ENCODE peak calls at places on chromosomes 16 and 17, in five cellular contexts. N is brain microvascular endothelial cell, G is adrenal gland, D is mammary epithelial cell, F is PC-9. H is an unnamed sample.

GRCh38 chr17:70810609-70811008 is 641.3 kb downstream of the KCNJ2 start:
- DNase-seq in G (no peak), F (no peak), N (no peak), D (no peak), H (no peak)

GRCh38 chr17:30347488-30347887 is 13.6 kb upstream of the TMIGD1 start:
- DNase-seq in F (no peak), N (no peak), G (no peak), D (no peak), H (no peak)

GRCh38 chr17:65559802-65560627 is 1.4 kb downstream of the AXIN2 start:
- DNase-seq in F (no peak), G (no peak), D (no peak), N (no peak), H (no peak)

GRCh38 chr17:61657338-61657737 is 66.3 kb upstream of the NACA2 start:
- DNase-seq in D (no peak), N (no peak), G (no peak), F (no peak), H (no peak)

GRCh38 chr16:65202461-65202860 is 80.6 kb upstream of the CDH11 start:
- DNase-seq in N (no peak), F (no peak), G (no peak), D (no peak), H (peak; percentile 64)

GRCh38 chr17:43579570-43580140 is 33.5 kb upstream of the ETV4 start:
- DNase-seq in N (peak; percentile 66), D (peak; percentile 91), G (no peak), F (peak; percentile 58), H (peak; percentile 97)

GRCh38 chr17:38702900-38703741 is 2.0 kb upstream of the MLLT6 start:
- DNase-seq in G (peak; percentile 37), D (no peak), N (no peak), F (no peak), H (no peak)

GRCh38 chr16:73298562-73298961 is 250.6 kb upstream of the ZFHX3 start:
- DNase-seq in D (no peak), F (no peak), N (peak; percentile 87), G (no peak), H (no peak)

GRCh38 chr16:65229191-65229662 is 107.4 kb upstream of the CDH11 start:
- DNase-seq in F (no peak), G (no peak), N (no peak), D (no peak), H (peak; percentile 29)

GRCh38 chr16:31386157-31386984 is 6.8 kb upstream of the ITGAD start:
- DNase-seq in G (no peak), F (peak; percentile 65), D (peak; percentile 89), N (peak; percentile 42), H (peak; percentile 44)

GRCh38 chr17:9057310-9057709 is 36.0 kb downstream of the NTN1 start:
- DNase-seq in G (no peak), D (no peak), F (no peak), N (no peak), H (no peak)

GRCh38 chr17:39598635-39599005 is 9.1 kb downstream of the NEUROD2 start:
- DNase-seq in F (no peak), G (no peak), D (no peak), N (no peak), H (no peak)

GRCh38 chr17:63497708-63498483 is 21.0 kb downstream of the ACE start:
- DNase-seq in F (no peak), G (no peak), N (no peak), D (no peak), H (no peak)

DNA sequence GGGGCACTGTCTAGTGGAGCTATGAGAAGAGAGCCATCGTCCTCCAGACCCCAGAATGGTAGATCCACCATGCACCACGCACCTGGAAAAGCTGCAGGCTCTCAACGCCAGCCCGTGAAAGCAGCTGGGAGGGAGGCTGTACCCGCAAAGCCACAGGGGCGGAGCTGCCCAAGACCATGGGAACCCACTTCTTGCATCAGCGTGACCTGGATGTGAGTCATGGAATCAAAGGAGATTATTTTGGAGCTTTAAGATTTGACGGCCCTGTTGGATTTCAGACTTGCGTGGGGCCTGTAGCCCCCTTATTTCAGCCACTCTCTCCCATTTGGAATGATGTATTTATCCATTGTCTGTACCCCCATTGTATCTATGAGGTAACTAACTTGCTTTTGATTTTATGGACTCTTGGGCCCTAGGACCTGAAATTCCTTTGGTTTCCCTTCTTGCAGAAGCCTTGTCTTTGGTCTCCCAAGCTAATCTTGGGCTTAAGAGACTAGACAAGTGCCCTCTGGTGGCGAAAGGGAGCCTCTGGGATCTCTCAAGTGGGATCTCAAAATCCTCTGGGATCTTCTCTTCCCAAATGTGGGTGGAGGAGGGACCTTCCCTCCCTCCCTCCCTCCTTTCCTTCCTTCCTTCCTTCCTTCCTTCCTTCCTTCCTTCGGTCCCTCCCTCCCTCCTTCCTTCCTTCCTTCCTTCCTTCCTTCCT is 58.2 kb upstream of the HAPSTR1 start:
- DNase-seq in D (peak; percentile 37), F (peak; percentile 26), G (peak; percentile 78), N (peak; percentile 62), H (no peak)
- TF ChIP-seq CTCF in D (peak; percentile 63), F (peak; percentile 69), G (peak; percentile 48), N (peak; percentile 81), H (peak; percentile 66)

DNA sequence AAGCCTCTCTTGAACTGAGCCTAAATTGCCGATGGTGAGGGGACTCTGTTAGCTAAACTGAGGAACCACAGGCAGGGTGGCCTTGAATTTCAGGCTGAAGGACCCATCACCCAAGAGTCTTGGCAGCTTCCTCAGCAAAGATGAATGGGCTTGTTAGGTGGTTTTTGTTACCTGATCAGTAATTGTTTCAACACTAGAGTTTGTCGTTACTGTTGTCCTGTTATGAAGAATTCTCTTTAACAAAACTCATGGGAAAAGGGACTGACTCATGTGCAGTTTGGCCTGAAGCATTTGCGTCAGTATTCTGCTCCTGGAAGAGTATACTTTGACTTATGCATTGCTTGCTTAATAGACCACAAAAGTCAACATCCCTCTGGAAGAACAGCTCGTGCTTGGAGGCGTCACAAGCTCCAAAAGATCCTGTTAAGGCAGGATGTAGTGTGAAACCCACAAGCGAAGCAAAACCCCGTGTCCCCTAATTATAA is 206.0 kb downstream of the IRX3 start:
- DNase-seq in N (peak; percentile 97), D (peak; percentile 99), F (peak; percentile 50), G (no peak), H (peak; percentile 98)
- H3K27ac ChIP-seq in N (peak overlapping the region; percentile 87), D (peak overlapping the region; percentile 84), F (peak overlapping the region; percentile 92), G (no peak overlapping the region), H (peak overlapping the region; percentile 91)

GRCh38 chr16:66830422-66831404 is at the start of gene NAE1:
- DNase-seq in D (peak; percentile 83), N (peak; percentile 59), F (peak; percentile 88), G (peak; percentile 88), H (peak; percentile 70)
- TF ChIP-seq CTCF in D (peak; percentile 97), N (peak; percentile 74), F (peak; percentile 91), G (peak; percentile 97), H (peak; percentile 99)

GRCh38 chr16:88759976-88760350 is 25.1 kb downstream of the PIEZO1 start:
- DNase-seq in F (no peak), G (no peak), N (no peak), D (no peak), H (no peak)
- H3K27ac ChIP-seq in F (peak overlapping the region; percentile 18), G (no peak overlapping the region), N (no peak overlapping the region), D (no peak overlapping the region), H (no peak overlapping the region)

GRCh38 chr16:85029413-85029794 is 1.8 kb downstream of the KIAA0513 start:
- DNase-seq in G (peak; percentile 73), N (no peak), D (peak; percentile 87), F (no peak), H (peak; percentile 77)

GRCh38 chr16:85028638-85029412 is 1.2 kb downstream of the KIAA0513 start:
- DNase-seq in F (peak; percentile 50), G (peak; percentile 66), N (no peak), D (peak; percentile 90), H (peak; percentile 69)

GRCh38 chr16:85029981-85030381 is 2.4 kb downstream of the KIAA0513 start:
- DNase-seq in D (no peak), N (no peak), F (no peak), G (peak; percentile 48), H (no peak)

GRCh38 chr16:85033153-85033552 is 5.6 kb downstream of the KIAA0513 start:
- DNase-seq in F (no peak), N (no peak), D (no peak), G (no peak), H (no peak)

DNA sequence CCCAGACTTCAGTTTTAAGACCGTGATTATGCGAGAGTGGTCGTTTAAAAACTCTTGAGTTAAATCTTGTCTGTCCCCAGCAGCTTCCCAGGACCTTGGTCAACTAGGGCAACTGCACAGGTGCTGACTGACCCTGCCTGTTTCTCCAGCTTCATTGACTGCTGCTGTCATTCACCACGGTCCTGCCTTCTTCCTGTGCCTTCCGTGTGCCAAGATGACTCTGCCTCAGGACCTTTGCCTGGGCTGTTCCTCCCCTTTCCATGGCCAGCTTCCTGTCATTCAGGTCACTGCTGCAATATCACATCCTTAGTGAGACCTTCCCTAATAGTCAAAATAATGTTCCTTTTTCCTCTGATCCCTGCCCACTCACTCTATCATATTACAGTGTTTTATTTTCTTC is 3.9 kb downstream of the KIAA0513 start:
- DNase-seq in G (no peak), N (no peak), F (no peak), D (no peak), H (no peak)
- TF ChIP-seq CTCF in G (no peak), N (no peak), F (no peak), D (no peak), H (no peak)

GRCh38 chr16:55487048-55487803 is 8.2 kb downstream of the MMP2 start:
- DNase-seq in G (no peak), D (no peak), N (peak; percentile 53), F (no peak), H (no peak)
- H3K27ac ChIP-seq in G (no peak overlapping the region), D (no peak overlapping the region), N (no peak overlapping the region), F (no peak overlapping the region), H (no peak overlapping the region)

GRCh38 chr16:19168173-19169080 is at the start of gene SYT17:
- DNase-seq in D (no peak), G (no peak), N (no peak), F (peak; percentile 74), H (no peak)
- TF ChIP-seq CTCF in D (no peak), G (no peak), N (no peak), F (no peak), H (no peak)